ENCODE peak calls at places on chromosomes 2 and 18, in six cellular contexts. One of them, this sample, is unnamed.

GRCh38 chr2:72562451-72563153 is 263.2 kb downstream of the EXOC6B start:
- DNase-seq in CD8-positive, alpha-beta T cell: no peak
- DNase-seq in hepatocyte: no peak
- DNase-seq in DND-41: no peak
- DNase-seq in left lung: no peak
- DNase-seq in fibroblast of lung: peak; percentile 83
- DNase-seq in this sample: no peak

GRCh38 chr2:62931536-62931935 is 119.1 kb upstream of the OTX1 start:
- DNase-seq in hepatocyte: no peak
- DNase-seq in fibroblast of lung: no peak
- DNase-seq in CD8-positive, alpha-beta T cell: no peak
- DNase-seq in left lung: no peak
- DNase-seq in DND-41: no peak
- DNase-seq in this sample: no peak

GRCh38 chr18:55999641-56000040 is 411.6 kb upstream of the TCF4 start:
- DNase-seq in DND-41: no peak
- DNase-seq in left lung: no peak
- DNase-seq in fibroblast of lung: peak; percentile 15
- DNase-seq in CD8-positive, alpha-beta T cell: no peak
- DNase-seq in hepatocyte: no peak
- DNase-seq in this sample: no peak

GRCh38 chr2:11788725-11789124 is 42.3 kb downstream of the LPIN1 start:
- DNase-seq in left lung: no peak
- DNase-seq in hepatocyte: no peak
- DNase-seq in CD8-positive, alpha-beta T cell: no peak
- DNase-seq in fibroblast of lung: no peak
- DNase-seq in DND-41: no peak
- DNase-seq in this sample: no peak

GRCh38 chr18:12470382-12471090 is 62.8 kb downstream of the PRELID3A start:
- DNase-seq in CD8-positive, alpha-beta T cell: no peak
- DNase-seq in fibroblast of lung: no peak
- DNase-seq in hepatocyte: peak; percentile 21
- DNase-seq in left lung: no peak
- DNase-seq in DND-41: no peak
- DNase-seq in this sample: no peak

GRCh38 chr2:41197781-41198180 is 745.9 kb upstream of the SLC8A1 start:
- DNase-seq in hepatocyte: peak; percentile 5
- DNase-seq in CD8-positive, alpha-beta T cell: no peak
- DNase-seq in left lung: no peak
- DNase-seq in DND-41: no peak
- DNase-seq in fibroblast of lung: no peak
- DNase-seq in this sample: no peak

GRCh38 chr2:208031608-208032019 is 6.3 kb upstream of the PLEKHM3 start:
- DNase-seq in fibroblast of lung: no peak
- DNase-seq in hepatocyte: peak; percentile 68
- DNase-seq in CD8-positive, alpha-beta T cell: no peak
- DNase-seq in left lung: no peak
- DNase-seq in DND-41: no peak
- DNase-seq in this sample: no peak

GRCh38 chr2:170155022-170155722 is 22.8 kb upstream of the MYO3B start:
- DNase-seq in hepatocyte: peak; percentile 41
- DNase-seq in left lung: no peak
- DNase-seq in CD8-positive, alpha-beta T cell: no peak
- DNase-seq in fibroblast of lung: peak; percentile 51
- DNase-seq in DND-41: no peak
- DNase-seq in this sample: peak; percentile 64

GRCh38 chr2:649461-650342 is 27.5 kb downstream of the TMEM18 start:
- DNase-seq in fibroblast of lung: no peak
- DNase-seq in DND-41: no peak
- DNase-seq in left lung: no peak
- DNase-seq in CD8-positive, alpha-beta T cell: peak; percentile 3
- DNase-seq in hepatocyte: no peak
- DNase-seq in this sample: no peak

GRCh38 chr2:43276962-43277383 is 50.6 kb upstream of the ZFP36L2 start:
- DNase-seq in fibroblast of lung: peak; percentile 49
- DNase-seq in left lung: peak; percentile 51
- DNase-seq in DND-41: no peak
- DNase-seq in hepatocyte: no peak
- DNase-seq in CD8-positive, alpha-beta T cell: no peak
- DNase-seq in this sample: peak; percentile 33

GRCh38 chr2:134431837-134432437 is 178.1 kb downstream of the MGAT5 start:
- DNase-seq in DND-41: no peak
- DNase-seq in fibroblast of lung: peak; percentile 63
- DNase-seq in CD8-positive, alpha-beta T cell: no peak
- DNase-seq in left lung: no peak
- DNase-seq in hepatocyte: no peak
- DNase-seq in this sample: no peak

GRCh38 chr2:159549234-159549633 is 67.1 kb downstream of the BAZ2B start:
- DNase-seq in hepatocyte: no peak
- DNase-seq in DND-41: no peak
- DNase-seq in fibroblast of lung: peak; percentile 62
- DNase-seq in CD8-positive, alpha-beta T cell: no peak
- DNase-seq in left lung: no peak
- DNase-seq in this sample: no peak

GRCh38 chr2:11699686-11700670 is 30.0 kb upstream of the NTSR2 start:
- DNase-seq in hepatocyte: no peak
- DNase-seq in left lung: no peak
- DNase-seq in CD8-positive, alpha-beta T cell: no peak
- DNase-seq in fibroblast of lung: no peak
- DNase-seq in DND-41: no peak
- DNase-seq in this sample: no peak

GRCh38 chr2:213991454-213992108 is 419.3 kb upstream of the VWC2L start:
- DNase-seq in DND-41: no peak
- DNase-seq in CD8-positive, alpha-beta T cell: no peak
- DNase-seq in fibroblast of lung: peak; percentile 31
- DNase-seq in hepatocyte: no peak
- DNase-seq in left lung: no peak
- DNase-seq in this sample: no peak

GRCh38 chr2:97005353-97005752 is 19.0 kb upstream of the FAM178B start:
- DNase-seq in fibroblast of lung: no peak
- DNase-seq in CD8-positive, alpha-beta T cell: no peak
- DNase-seq in left lung: no peak
- DNase-seq in hepatocyte: no peak
- DNase-seq in DND-41: no peak
- DNase-seq in this sample: no peak

GRCh38 chr2:15391771-15392170 is 169.4 kb downstream of the NBAS start:
- DNase-seq in left lung: no peak
- DNase-seq in hepatocyte: no peak
- DNase-seq in CD8-positive, alpha-beta T cell: no peak
- DNase-seq in DND-41: no peak
- DNase-seq in fibroblast of lung: no peak
- DNase-seq in this sample: no peak

GRCh38 chr2:229922449-229923386 is at the start of gene FBXO36:
- DNase-seq in left lung: peak; percentile 90
- DNase-seq in hepatocyte: peak; percentile 93
- DNase-seq in CD8-positive, alpha-beta T cell: peak; percentile 87
- DNase-seq in fibroblast of lung: peak; percentile 64
- DNase-seq in DND-41: peak; percentile 60
- DNase-seq in this sample: peak; percentile 88

GRCh38 chr2:230877737-230878598 is 13.2 kb downstream of the ITM2C start:
- DNase-seq in CD8-positive, alpha-beta T cell: peak; percentile 78
- DNase-seq in hepatocyte: no peak
- DNase-seq in DND-41: peak; percentile 83
- DNase-seq in fibroblast of lung: no peak
- DNase-seq in left lung: peak; percentile 26
- DNase-seq in this sample: no peak

GRCh38 chr2:12091201-12091806 is 344.9 kb downstream of the LPIN1 start:
- DNase-seq in fibroblast of lung: peak; percentile 36
- DNase-seq in hepatocyte: no peak
- DNase-seq in DND-41: no peak
- DNase-seq in left lung: no peak
- DNase-seq in CD8-positive, alpha-beta T cell: no peak
- DNase-seq in this sample: no peak

GRCh38 chr2:225584821-225585220 is 185.3 kb downstream of the NYAP2 start:
- DNase-seq in hepatocyte: no peak
- DNase-seq in DND-41: no peak
- DNase-seq in CD8-positive, alpha-beta T cell: no peak
- DNase-seq in fibroblast of lung: no peak
- DNase-seq in left lung: no peak
- DNase-seq in this sample: no peak

GRCh38 chr2:236180831-236181453 is 12.8 kb upstream of the GBX2 start:
- DNase-seq in DND-41: peak; percentile 57
- DNase-seq in left lung: no peak
- DNase-seq in hepatocyte: peak; percentile 80
- DNase-seq in fibroblast of lung: peak; percentile 62
- DNase-seq in CD8-positive, alpha-beta T cell: peak; percentile 20
- DNase-seq in this sample: peak; percentile 74

GRCh38 chr2:239137890-239138283 is 262.9 kb downstream of the HDAC4 start:
- DNase-seq in DND-41: no peak
- DNase-seq in fibroblast of lung: no peak
- DNase-seq in CD8-positive, alpha-beta T cell: no peak
- DNase-seq in left lung: no peak
- DNase-seq in hepatocyte: no peak
- DNase-seq in this sample: no peak
- H3K36me3 ChIP-seq in DND-41: peaks cover 99% of the 10 kb centered on the region
- H3K36me3 ChIP-seq in fibroblast of lung: peaks cover 5% of the 10 kb centered on the region
- H3K36me3 ChIP-seq in CD8-positive, alpha-beta T cell: peaks cover 12% of the 10 kb centered on the region
- H3K36me3 ChIP-seq in left lung: no peaks in the 10 kb centered on the region
- H3K36me3 ChIP-seq in hepatocyte: no peaks in the 10 kb centered on the region
- H3K36me3 ChIP-seq in this sample: peaks cover 25% of the 10 kb centered on the region

GRCh38 chr2:20348542-20348941 is 2.1 kb downstream of the PUM2 start:
- DNase-seq in hepatocyte: no peak
- DNase-seq in CD8-positive, alpha-beta T cell: no peak
- DNase-seq in DND-41: peak; percentile 50
- DNase-seq in left lung: no peak
- DNase-seq in fibroblast of lung: no peak
- DNase-seq in this sample: no peak

GRCh38 chr2:20339012-20339411 is 11.6 kb downstream of the PUM2 start:
- DNase-seq in fibroblast of lung: no peak
- DNase-seq in left lung: no peak
- DNase-seq in CD8-positive, alpha-beta T cell: no peak
- DNase-seq in hepatocyte: no peak
- DNase-seq in DND-41: no peak
- DNase-seq in this sample: no peak

GRCh38 chr2:20346565-20347127 is 4.0 kb downstream of the PUM2 start:
- DNase-seq in DND-41: no peak
- DNase-seq in CD8-positive, alpha-beta T cell: no peak
- DNase-seq in hepatocyte: no peak
- DNase-seq in fibroblast of lung: peak; percentile 59
- DNase-seq in left lung: no peak
- DNase-seq in this sample: no peak

GRCh38 chr2:20343128-20343527 is 7.5 kb downstream of the PUM2 start:
- DNase-seq in hepatocyte: no peak
- DNase-seq in fibroblast of lung: peak; percentile 49
- DNase-seq in DND-41: no peak
- DNase-seq in CD8-positive, alpha-beta T cell: no peak
- DNase-seq in left lung: no peak
- DNase-seq in this sample: no peak
- H3K4me1 ChIP-seq in hepatocyte: peaks cover 26% of the 10 kb centered on the region
- H3K4me1 ChIP-seq in fibroblast of lung: peaks cover 3% of the 10 kb centered on the region
- H3K4me1 ChIP-seq in DND-41: peaks cover 48% of the 10 kb centered on the region
- H3K4me1 ChIP-seq in CD8-positive, alpha-beta T cell: peaks cover 80% of the 10 kb centered on the region
- H3K4me1 ChIP-seq in left lung: peaks cover 88% of the 10 kb centered on the region
- H3K4me1 ChIP-seq in this sample: no peaks in the 10 kb centered on the region

GRCh38 chr2:201158111-201158929 is 24.6 kb upstream of the CASP10 start:
- DNase-seq in hepatocyte: peak; percentile 83
- DNase-seq in CD8-positive, alpha-beta T cell: peak; percentile 62
- DNase-seq in fibroblast of lung: peak; percentile 77
- DNase-seq in left lung: peak; percentile 88
- DNase-seq in DND-41: peak; percentile 74
- DNase-seq in this sample: peak; percentile 75
- H3K36me3 ChIP-seq in hepatocyte: no peaks in the 10 kb centered on the region
- H3K36me3 ChIP-seq in CD8-positive, alpha-beta T cell: peaks cover 42% of the 10 kb centered on the region
- H3K36me3 ChIP-seq in fibroblast of lung: peaks cover 8% of the 10 kb centered on the region
- H3K36me3 ChIP-seq in left lung: peaks cover 7% of the 10 kb centered on the region
- H3K36me3 ChIP-seq in DND-41: peaks cover 37% of the 10 kb centered on the region
- H3K36me3 ChIP-seq in this sample: no peaks in the 10 kb centered on the region

GRCh38 chr2:10385933-10386773 is 62.0 kb downstream of the ODC1 start:
- DNase-seq in fibroblast of lung: peak; percentile 76
- DNase-seq in DND-41: no peak
- DNase-seq in CD8-positive, alpha-beta T cell: no peak
- DNase-seq in left lung: no peak
- DNase-seq in hepatocyte: no peak
- DNase-seq in this sample: no peak
- H3K4me1 ChIP-seq in fibroblast of lung: peaks cover 12% of the 10 kb centered on the region
- H3K4me1 ChIP-seq in DND-41: peaks cover 11% of the 10 kb centered on the region
- H3K4me1 ChIP-seq in CD8-positive, alpha-beta T cell: peaks cover 85% of the 10 kb centered on the region
- H3K4me1 ChIP-seq in left lung: peaks cover 98% of the 10 kb centered on the region
- H3K4me1 ChIP-seq in hepatocyte: peaks cover 20% of the 10 kb centered on the region
- H3K4me1 ChIP-seq in this sample: peaks cover 52% of the 10 kb centered on the region

GRCh38 chr18:9537638-9538037 is 62.3 kb downstream of the RALBP1 start:
- DNase-seq in fibroblast of lung: no peak
- DNase-seq in CD8-positive, alpha-beta T cell: no peak
- DNase-seq in left lung: no peak
- DNase-seq in DND-41: no peak
- DNase-seq in hepatocyte: no peak
- DNase-seq in this sample: no peak
- H3K36me3 ChIP-seq in fibroblast of lung: peaks cover 15% of the 10 kb centered on the region
- H3K36me3 ChIP-seq in CD8-positive, alpha-beta T cell: peaks cover 19% of the 10 kb centered on the region
- H3K36me3 ChIP-seq in left lung: no peaks in the 10 kb centered on the region
- H3K36me3 ChIP-seq in DND-41: peaks cover 59% of the 10 kb centered on the region
- H3K36me3 ChIP-seq in hepatocyte: no peaks in the 10 kb centered on the region
- H3K36me3 ChIP-seq in this sample: no peaks in the 10 kb centered on the region

GRCh38 chr2:69635426-69635825 is 8.1 kb downstream of the AAK1 start:
- DNase-seq in left lung: no peak
- DNase-seq in fibroblast of lung: no peak
- DNase-seq in DND-41: no peak
- DNase-seq in CD8-positive, alpha-beta T cell: no peak
- DNase-seq in hepatocyte: no peak
- DNase-seq in this sample: no peak
- H3K4me1 ChIP-seq in left lung: peaks cover 68% of the 10 kb centered on the region
- H3K4me1 ChIP-seq in fibroblast of lung: peaks cover 2% of the 10 kb centered on the region
- H3K4me1 ChIP-seq in DND-41: peaks cover 76% of the 10 kb centered on the region
- H3K4me1 ChIP-seq in CD8-positive, alpha-beta T cell: peaks cover 80% of the 10 kb centered on the region
- H3K4me1 ChIP-seq in hepatocyte: peaks cover 3% of the 10 kb centered on the region
- H3K4me1 ChIP-seq in this sample: no peaks in the 10 kb centered on the region

GRCh38 chr2:149577269-149577668 is 10.3 kb downstream of the MMADHC start:
- DNase-seq in CD8-positive, alpha-beta T cell: no peak
- DNase-seq in hepatocyte: no peak
- DNase-seq in DND-41: no peak
- DNase-seq in left lung: no peak
- DNase-seq in fibroblast of lung: no peak
- DNase-seq in this sample: no peak
- H3K36me3 ChIP-seq in CD8-positive, alpha-beta T cell: peaks cover 34% of the 10 kb centered on the region
- H3K36me3 ChIP-seq in hepatocyte: no peaks in the 10 kb centered on the region
- H3K36me3 ChIP-seq in DND-41: peaks cover 92% of the 10 kb centered on the region
- H3K36me3 ChIP-seq in left lung: peaks cover 4% of the 10 kb centered on the region
- H3K36me3 ChIP-seq in fibroblast of lung: peaks cover 2% of the 10 kb centered on the region
- H3K36me3 ChIP-seq in this sample: peaks cover 4% of the 10 kb centered on the region

GRCh38 chr2:127431408-127432023 is 13.3 kb downstream of the PROC start:
- DNase-seq in DND-41: no peak
- DNase-seq in left lung: no peak
- DNase-seq in CD8-positive, alpha-beta T cell: no peak
- DNase-seq in hepatocyte: no peak
- DNase-seq in fibroblast of lung: no peak
- DNase-seq in this sample: no peak

GRCh38 chr2:127439343-127439742 is 21.1 kb downstream of the PROC start:
- DNase-seq in DND-41: no peak
- DNase-seq in CD8-positive, alpha-beta T cell: no peak
- DNase-seq in hepatocyte: no peak
- DNase-seq in left lung: no peak
- DNase-seq in fibroblast of lung: no peak
- DNase-seq in this sample: no peak

GRCh38 chr2:127434515-127434914 is 16.3 kb downstream of the PROC start:
- DNase-seq in fibroblast of lung: no peak
- DNase-seq in left lung: no peak
- DNase-seq in DND-41: no peak
- DNase-seq in hepatocyte: no peak
- DNase-seq in CD8-positive, alpha-beta T cell: no peak
- DNase-seq in this sample: no peak

GRCh38 chr2:127437781-127438726 is 19.8 kb downstream of the PROC start:
- DNase-seq in left lung: no peak
- DNase-seq in DND-41: no peak
- DNase-seq in CD8-positive, alpha-beta T cell: no peak
- DNase-seq in fibroblast of lung: no peak
- DNase-seq in hepatocyte: peak; percentile 80
- DNase-seq in this sample: no peak

GRCh38 chr2:127437056-127437455 is 18.8 kb downstream of the PROC start:
- DNase-seq in CD8-positive, alpha-beta T cell: no peak
- DNase-seq in left lung: no peak
- DNase-seq in hepatocyte: no peak
- DNase-seq in fibroblast of lung: no peak
- DNase-seq in DND-41: no peak
- DNase-seq in this sample: no peak
- H3K4me1 ChIP-seq in CD8-positive, alpha-beta T cell: no peaks in the 10 kb centered on the region
- H3K4me1 ChIP-seq in left lung: no peaks in the 10 kb centered on the region
- H3K4me1 ChIP-seq in hepatocyte: peaks cover 12% of the 10 kb centered on the region
- H3K4me1 ChIP-seq in fibroblast of lung: no peaks in the 10 kb centered on the region
- H3K4me1 ChIP-seq in DND-41: no peaks in the 10 kb centered on the region
- H3K4me1 ChIP-seq in this sample: no peaks in the 10 kb centered on the region

This sample was measured in BE2C.